ENCODE peak calls at places on chromosomes 16 and 17, in four cellular contexts. K is LHCN-M2, L is hippocampal formation, J is ovary. V is an unnamed sample.

GRCh38 chr17:3803308-3803640 is 2.3 kb upstream of the ITGAE start:
- DNase-seq in K (no peak), L (no peak), J (no peak), V (no peak)

GRCh38 chr16:19071811-19072777 is 4.7 kb downstream of the COQ7 start:
- DNase-seq in K (peak), L (peak), J (no peak), V (no peak)

GRCh38 chr17:38750044-38750311 is 1.8 kb upstream of the PCGF2 start:
- DNase-seq in K (no peak), L (no peak), J (peak), V (no peak)

GRCh38 chr16:89045181-89045815 is 48.4 kb upstream of the ACSF3 start:
- DNase-seq in K (no peak), L (no peak), J (no peak), V (no peak)

GRCh38 chr17:182164-182751 is 808 bp upstream of the DOC2B start:
- DNase-seq in K (no peak), L (no peak), J (no peak), V (peak)

GRCh38 chr16:14186007-14186953 is 115.2 kb downstream of the MRTFB start:
- DNase-seq in K (peak), L (peak), J (no peak), V (peak)

GRCh38 chr16:14013571-14014283 is 57.4 kb upstream of the MRTFB start:
- DNase-seq in K (peak), L (no peak), J (peak), V (peak)

GRCh38 chr17:28252436-28252835 is 66.6 kb upstream of the TMEM97 start:
- DNase-seq in K (peak), L (no peak), J (no peak), V (no peak)

V was measured in SJCRH30.